ENCODE peak calls at places on chromosome 9, in seven cellular contexts. One of them, this sample, is unnamed. For H3K36me3 and H3K9me3, the result is how much of the 10 kb centered on the place peaks cover.

GRCh38 chr9:83706703-83707517 is 848 bp downstream of the UBQLN1 start:
- DNase-seq in cardiac muscle cell: peak
- DNase-seq in tibial nerve: peak
- DNase-seq in osteoblast: peak
- DNase-seq in PC-9: no peak
- DNase-seq in HCT116: no peak
- DNase-seq in mucosa of descending colon: peak
- DNase-seq in this sample: peak

GRCh38 chr9:124934290-124934689 is 6.6 kb downstream of the GOLGA1 start:
- DNase-seq in cardiac muscle cell: no peak
- DNase-seq in tibial nerve: no peak
- DNase-seq in osteoblast: no peak
- DNase-seq in PC-9: no peak
- DNase-seq in HCT116: no peak
- DNase-seq in mucosa of descending colon: no peak
- DNase-seq in this sample: no peak

GRCh38 chr9:104779334-104779733 is 15.4 kb downstream of the NIPSNAP3B start:
- DNase-seq in cardiac muscle cell: no peak
- DNase-seq in tibial nerve: no peak
- DNase-seq in osteoblast: no peak
- DNase-seq in PC-9: no peak
- DNase-seq in HCT116: no peak
- DNase-seq in mucosa of descending colon: no peak
- DNase-seq in this sample: no peak

GRCh38 chr9:34898846-34899245 is 59.2 kb upstream of the PHF24 start:
- DNase-seq in cardiac muscle cell: no peak
- DNase-seq in tibial nerve: no peak
- DNase-seq in osteoblast: no peak
- DNase-seq in PC-9: no peak
- DNase-seq in HCT116: no peak
- DNase-seq in mucosa of descending colon: no peak
- DNase-seq in this sample: no peak

GRCh38 chr9:92234503-92234902 is 59.0 kb downstream of the IARS1 start:
- DNase-seq in cardiac muscle cell: no peak
- DNase-seq in tibial nerve: no peak
- DNase-seq in osteoblast: no peak
- DNase-seq in PC-9: no peak
- DNase-seq in HCT116: no peak
- DNase-seq in mucosa of descending colon: no peak
- DNase-seq in this sample: no peak

GRCh38 chr9:91223000-91223399 is 138.7 kb downstream of the AUH start:
- DNase-seq in cardiac muscle cell: no peak
- DNase-seq in tibial nerve: no peak
- DNase-seq in osteoblast: no peak
- DNase-seq in PC-9: no peak
- DNase-seq in HCT116: no peak
- DNase-seq in mucosa of descending colon: no peak
- DNase-seq in this sample: no peak

GRCh38 chr9:31588756-31589155 is 795.7 kb upstream of the ACO1 start:
- DNase-seq in cardiac muscle cell: no peak
- DNase-seq in tibial nerve: no peak
- DNase-seq in osteoblast: no peak
- DNase-seq in PC-9: peak
- DNase-seq in HCT116: no peak
- DNase-seq in mucosa of descending colon: no peak
- DNase-seq in this sample: no peak

GRCh38 chr9:114001410-114001685 is 76.8 kb downstream of the AMBP start:
- DNase-seq in cardiac muscle cell: no peak
- DNase-seq in tibial nerve: peak
- DNase-seq in osteoblast: peak
- DNase-seq in PC-9: no peak
- DNase-seq in HCT116: no peak
- DNase-seq in mucosa of descending colon: no peak
- DNase-seq in this sample: peak

GRCh38 chr9:132539071-132539470 is 43.3 kb upstream of the BARHL1 start:
- DNase-seq in cardiac muscle cell: no peak
- DNase-seq in tibial nerve: no peak
- DNase-seq in osteoblast: no peak
- DNase-seq in PC-9: no peak
- DNase-seq in HCT116: no peak
- DNase-seq in mucosa of descending colon: peak
- DNase-seq in this sample: no peak

GRCh38 chr9:92257327-92257726 is 36.2 kb downstream of the IARS1 start:
- DNase-seq in cardiac muscle cell: no peak
- DNase-seq in tibial nerve: no peak
- DNase-seq in osteoblast: no peak
- DNase-seq in PC-9: no peak
- DNase-seq in HCT116: no peak
- DNase-seq in mucosa of descending colon: peak
- DNase-seq in this sample: no peak

GRCh38 chr9:99213197-99213596 is 8.5 kb downstream of the ALG2 start:
- DNase-seq in cardiac muscle cell: no peak
- DNase-seq in tibial nerve: no peak
- DNase-seq in osteoblast: no peak
- DNase-seq in PC-9: no peak
- DNase-seq in HCT116: no peak
- DNase-seq in mucosa of descending colon: no peak
- DNase-seq in this sample: no peak

GRCh38 chr9:103078581-103078980 is 83.4 kb downstream of the CYLC2 start:
- DNase-seq in cardiac muscle cell: no peak
- DNase-seq in tibial nerve: no peak
- DNase-seq in osteoblast: no peak
- DNase-seq in PC-9: no peak
- DNase-seq in HCT116: no peak
- DNase-seq in mucosa of descending colon: no peak
- DNase-seq in this sample: no peak

GRCh38 chr9:92722386-92723298 is 42.0 kb downstream of the BICD2 start:
- DNase-seq in cardiac muscle cell: no peak
- DNase-seq in tibial nerve: peak
- DNase-seq in osteoblast: peak
- DNase-seq in PC-9: no peak
- DNase-seq in HCT116: no peak
- DNase-seq in mucosa of descending colon: no peak
- DNase-seq in this sample: peak

GRCh38 chr9:34513567-34514214 is 9.1 kb downstream of the ENHO start:
- DNase-seq in cardiac muscle cell: peak
- DNase-seq in tibial nerve: no peak
- DNase-seq in osteoblast: peak
- DNase-seq in PC-9: no peak
- DNase-seq in HCT116: no peak
- DNase-seq in mucosa of descending colon: no peak
- DNase-seq in this sample: no peak

GRCh38 chr9:105716146-105716545 is 21.8 kb downstream of the TMEM38B start:
- DNase-seq in cardiac muscle cell: no peak
- DNase-seq in tibial nerve: no peak
- DNase-seq in osteoblast: no peak
- DNase-seq in PC-9: no peak
- DNase-seq in HCT116: no peak
- DNase-seq in mucosa of descending colon: no peak
- DNase-seq in this sample: no peak

GRCh38 chr9:136619742-136620440 is 42.8 kb upstream of the EGFL7 start:
- DNase-seq in cardiac muscle cell: peak
- DNase-seq in tibial nerve: peak
- DNase-seq in osteoblast: peak
- DNase-seq in PC-9: no peak
- DNase-seq in HCT116: no peak
- DNase-seq in mucosa of descending colon: peak
- DNase-seq in this sample: peak

GRCh38 chr9:6829027-6829426 is 71.3 kb downstream of the KDM4C start:
- DNase-seq in cardiac muscle cell: no peak
- DNase-seq in tibial nerve: no peak
- DNase-seq in osteoblast: no peak
- DNase-seq in PC-9: peak
- DNase-seq in HCT116: peak
- DNase-seq in mucosa of descending colon: no peak
- DNase-seq in this sample: no peak

GRCh38 chr9:134297082-134297415 is 29.2 kb upstream of the RXRA start:
- DNase-seq in cardiac muscle cell: no peak
- DNase-seq in tibial nerve: no peak
- DNase-seq in osteoblast: no peak
- DNase-seq in PC-9: no peak
- DNase-seq in HCT116: no peak
- DNase-seq in mucosa of descending colon: peak
- DNase-seq in this sample: no peak

GRCh38 chr9:97808972-97809371 is 44.1 kb upstream of the FOXE1 start:
- DNase-seq in cardiac muscle cell: peak
- DNase-seq in tibial nerve: no peak
- DNase-seq in osteoblast: no peak
- DNase-seq in PC-9: no peak
- DNase-seq in HCT116: no peak
- DNase-seq in mucosa of descending colon: no peak
- DNase-seq in this sample: no peak

GRCh38 chr9:77753183-77753582 is 105.1 kb upstream of the GNA14 start:
- DNase-seq in cardiac muscle cell: no peak
- DNase-seq in tibial nerve: no peak
- DNase-seq in osteoblast: no peak
- DNase-seq in PC-9: no peak
- DNase-seq in HCT116: no peak
- DNase-seq in mucosa of descending colon: no peak
- DNase-seq in this sample: no peak

GRCh38 chr9:16002816-16003215 is 450.0 kb downstream of the CCDC171 start:
- DNase-seq in cardiac muscle cell: peak
- DNase-seq in tibial nerve: no peak
- DNase-seq in osteoblast: no peak
- DNase-seq in PC-9: no peak
- DNase-seq in HCT116: no peak
- DNase-seq in mucosa of descending colon: no peak
- DNase-seq in this sample: no peak

GRCh38 chr9:133103987-133104505 is 17.0 kb downstream of the RALGDS start:
- DNase-seq in cardiac muscle cell: no peak
- DNase-seq in tibial nerve: no peak
- DNase-seq in osteoblast: peak
- DNase-seq in PC-9: no peak
- DNase-seq in HCT116: no peak
- DNase-seq in mucosa of descending colon: no peak
- DNase-seq in this sample: no peak

GRCh38 chr9:91795500-91796241 is 154.4 kb downstream of the ROR2 start:
- DNase-seq in cardiac muscle cell: no peak
- DNase-seq in tibial nerve: no peak
- DNase-seq in osteoblast: no peak
- DNase-seq in PC-9: peak
- DNase-seq in HCT116: peak
- DNase-seq in mucosa of descending colon: peak
- DNase-seq in this sample: no peak

GRCh38 chr9:116686135-116686534 is 970 bp upstream of the TRIM32 start:
- DNase-seq in cardiac muscle cell: no peak
- DNase-seq in tibial nerve: no peak
- DNase-seq in osteoblast: no peak
- DNase-seq in PC-9: peak
- DNase-seq in HCT116: no peak
- DNase-seq in mucosa of descending colon: no peak
- DNase-seq in this sample: no peak

GRCh38 chr9:103245369-103245768 is 250.2 kb downstream of the CYLC2 start:
- DNase-seq in cardiac muscle cell: no peak
- DNase-seq in tibial nerve: no peak
- DNase-seq in osteoblast: no peak
- DNase-seq in PC-9: no peak
- DNase-seq in HCT116: no peak
- DNase-seq in mucosa of descending colon: no peak
- DNase-seq in this sample: no peak

GRCh38 chr9:128735373-128735772 is 11.4 kb upstream of the ZDHHC12 start:
- DNase-seq in cardiac muscle cell: no peak
- DNase-seq in tibial nerve: no peak
- DNase-seq in osteoblast: peak
- DNase-seq in PC-9: no peak
- DNase-seq in HCT116: no peak
- DNase-seq in mucosa of descending colon: no peak
- DNase-seq in this sample: peak
- H3K36me3 ChIP-seq in cardiac muscle cell: under half
- H3K36me3 ChIP-seq in tibial nerve: half or more
- H3K36me3 ChIP-seq in osteoblast: under half
- H3K36me3 ChIP-seq in PC-9: under half
- H3K36me3 ChIP-seq in HCT116: under half
- H3K36me3 ChIP-seq in mucosa of descending colon: under half
- H3K36me3 ChIP-seq in this sample: under half

GRCh38 chr9:36985061-36985768 is 48.9 kb downstream of the PAX5 start:
- DNase-seq in cardiac muscle cell: no peak
- DNase-seq in tibial nerve: no peak
- DNase-seq in osteoblast: peak
- DNase-seq in PC-9: no peak
- DNase-seq in HCT116: no peak
- DNase-seq in mucosa of descending colon: no peak
- DNase-seq in this sample: no peak

GRCh38 chr9:36974731-36975130 is 59.3 kb downstream of the PAX5 start:
- DNase-seq in cardiac muscle cell: no peak
- DNase-seq in tibial nerve: no peak
- DNase-seq in osteoblast: peak
- DNase-seq in PC-9: no peak
- DNase-seq in HCT116: no peak
- DNase-seq in mucosa of descending colon: no peak
- DNase-seq in this sample: no peak

GRCh38 chr9:36985769-36986547 is 48.1 kb downstream of the PAX5 start:
- DNase-seq in cardiac muscle cell: no peak
- DNase-seq in tibial nerve: no peak
- DNase-seq in osteoblast: peak
- DNase-seq in PC-9: no peak
- DNase-seq in HCT116: no peak
- DNase-seq in mucosa of descending colon: no peak
- DNase-seq in this sample: no peak

GRCh38 chr9:36976371-36977030 is 57.6 kb downstream of the PAX5 start:
- DNase-seq in cardiac muscle cell: no peak
- DNase-seq in tibial nerve: no peak
- DNase-seq in osteoblast: peak
- DNase-seq in PC-9: peak
- DNase-seq in HCT116: no peak
- DNase-seq in mucosa of descending colon: no peak
- DNase-seq in this sample: no peak

GRCh38 chr9:36980148-36980974 is 53.7 kb downstream of the PAX5 start:
- DNase-seq in cardiac muscle cell: no peak
- DNase-seq in tibial nerve: no peak
- DNase-seq in osteoblast: peak
- DNase-seq in PC-9: peak
- DNase-seq in HCT116: peak
- DNase-seq in mucosa of descending colon: no peak
- DNase-seq in this sample: no peak
- TF ChIP-seq CTCF in cardiac muscle cell: no peak
- TF ChIP-seq CTCF in tibial nerve: no peak
- TF ChIP-seq CTCF in osteoblast: no peak
- TF ChIP-seq CTCF in PC-9: no peak
- TF ChIP-seq CTCF in HCT116: peak
- TF ChIP-seq CTCF in mucosa of descending colon: no peak
- TF ChIP-seq CTCF in this sample: no peak

GRCh38 chr9:10674586-10674985 is 61.8 kb upstream of the PTPRD start:
- DNase-seq in cardiac muscle cell: no peak
- DNase-seq in tibial nerve: no peak
- DNase-seq in osteoblast: no peak
- DNase-seq in PC-9: no peak
- DNase-seq in HCT116: no peak
- DNase-seq in mucosa of descending colon: no peak
- DNase-seq in this sample: no peak
- H3K9me3 ChIP-seq in cardiac muscle cell: under half
- H3K9me3 ChIP-seq in tibial nerve: under half
- H3K9me3 ChIP-seq in osteoblast: under half
- H3K9me3 ChIP-seq in PC-9: under half
- H3K9me3 ChIP-seq in HCT116: under half
- H3K9me3 ChIP-seq in mucosa of descending colon: under half
- H3K9me3 ChIP-seq in this sample: under half

GRCh38 chr9:120857481-120857880 is 14.8 kb upstream of the PSMD5 start:
- DNase-seq in cardiac muscle cell: no peak
- DNase-seq in tibial nerve: no peak
- DNase-seq in osteoblast: no peak
- DNase-seq in PC-9: no peak
- DNase-seq in HCT116: no peak
- DNase-seq in mucosa of descending colon: no peak
- DNase-seq in this sample: peak
- H3K36me3 ChIP-seq in cardiac muscle cell: under half
- H3K36me3 ChIP-seq in tibial nerve: half or more
- H3K36me3 ChIP-seq in osteoblast: under half
- H3K36me3 ChIP-seq in PC-9: under half
- H3K36me3 ChIP-seq in HCT116: under half
- H3K36me3 ChIP-seq in mucosa of descending colon: under half
- H3K36me3 ChIP-seq in this sample: under half

GRCh38 chr9:69157751-69158466 is 16.2 kb upstream of the TJP2 start:
- DNase-seq in cardiac muscle cell: no peak
- DNase-seq in tibial nerve: no peak
- DNase-seq in osteoblast: peak
- DNase-seq in PC-9: peak
- DNase-seq in HCT116: no peak
- DNase-seq in mucosa of descending colon: no peak
- DNase-seq in this sample: peak
- TF ChIP-seq CTCF in cardiac muscle cell: peak
- TF ChIP-seq CTCF in tibial nerve: no peak
- TF ChIP-seq CTCF in osteoblast: peak
- TF ChIP-seq CTCF in PC-9: peak
- TF ChIP-seq CTCF in HCT116: no peak
- TF ChIP-seq CTCF in mucosa of descending colon: no peak
- TF ChIP-seq CTCF in this sample: no peak